ENCODE peak calls at places on chromosomes 11 and 22, in nine cellular contexts. H is transverse colon, I is tibial nerve, P is thoracic aorta, C is lower lobe of right lung, S is psoas muscle, L is pancreas, M is PC-9, G is AG04450. D is an unnamed sample.

GRCh38 chr11:47257518-47258316 is at the start of gene NR1H3:
- DNase-seq in I (peak), G (no peak), L (peak), H (peak), S (peak), M (peak), P (no peak), C (peak), D (peak)

GRCh38 chr11:118290923-118291322 is 13.6 kb upstream of the CD3E start:
- DNase-seq in P (no peak), L (no peak), G (no peak), H (peak), I (no peak), M (peak), C (no peak), S (no peak), D (no peak)

GRCh38 chr22:24284747-24285203 is 14.1 kb downstream of the SPECC1L start:
- DNase-seq in P (no peak), I (no peak), L (no peak), M (peak), G (no peak), H (no peak), C (no peak), S (no peak), D (no peak)

GRCh38 chr11:11512502-11512901 is 109.3 kb downstream of the GALNT18 start:
- DNase-seq in G (no peak), L (no peak), P (no peak), I (no peak), H (no peak), M (no peak), C (no peak), S (no peak), D (no peak)

GRCh38 chr11:122784325-122785155 is 53.8 kb upstream of the CRTAM start:
- DNase-seq in S (peak), M (peak), I (peak), P (peak), L (no peak), G (peak), C (no peak), H (no peak), D (no peak)

GRCh38 chr11:22197139-22197893 is 4.4 kb downstream of the ANO5 start:
- DNase-seq in P (no peak), S (no peak), C (no peak), H (no peak), M (no peak), I (no peak), G (no peak), L (no peak), D (no peak)

GRCh38 chr11:19676508-19677379 is 35.9 kb upstream of the NAV2 start:
- DNase-seq in M (no peak), H (no peak), S (peak), L (no peak), G (no peak), C (no peak), I (no peak), P (no peak), D (no peak)

GRCh38 chr22:36765943-36766450 is 9.9 kb downstream of the IFT27 start:
- DNase-seq in S (no peak), M (no peak), I (no peak), P (no peak), G (peak), C (no peak), H (no peak), L (no peak), D (peak)

GRCh38 chr11:133082453-133082781 is 449.9 kb downstream of the OPCML start:
- DNase-seq in C (peak), P (peak), M (no peak), S (peak), I (no peak), L (no peak), G (no peak), H (peak), D (no peak)

GRCh38 chr11:83613767-83614121 is 327.6 kb upstream of the CCDC90B start:
- DNase-seq in H (no peak), L (no peak), P (no peak), G (no peak), C (no peak), S (no peak), I (no peak), M (peak), D (no peak)

GRCh38 chr22:30572840-30573593 is 1.4 kb downstream of the GAL3ST1 start:
- DNase-seq in P (no peak), C (no peak), G (no peak), H (peak), L (no peak), I (no peak), M (no peak), S (no peak), D (no peak)

GRCh38 chr11:26896716-26897115 is 97.2 kb upstream of the FIBIN start:
- DNase-seq in H (no peak), P (no peak), I (no peak), S (no peak), G (no peak), L (no peak), M (no peak), C (no peak), D (no peak)

GRCh38 chr11:67279589-67280340 is 9.3 kb upstream of the ANKRD13D start:
- DNase-seq in I (no peak), H (no peak), P (no peak), S (peak), G (no peak), C (peak), L (peak), M (no peak), D (no peak)

GRCh38 chr11:73622920-73623593 is 23.3 kb upstream of the PLEKHB1 start:
- DNase-seq in C (no peak), L (no peak), M (no peak), P (no peak), H (no peak), S (no peak), I (no peak), G (no peak), D (no peak)

GRCh38 chr11:73292481-73292880 is 15.6 kb upstream of the ARHGEF17 start:
- DNase-seq in H (no peak), L (no peak), C (no peak), M (no peak), P (no peak), G (no peak), S (no peak), I (no peak), D (no peak)

GRCh38 chr11:65555693-65556231 is 2.4 kb downstream of the LTBP3 start:
- DNase-seq in P (peak), G (peak), I (no peak), S (peak), H (no peak), L (no peak), M (peak), C (no peak), D (peak)

GRCh38 chr11:77154381-77155081 is 26.5 kb downstream of the MYO7A start:
- DNase-seq in G (no peak), H (no peak), C (no peak), I (no peak), L (no peak), P (no peak), S (peak), M (no peak), D (no peak)

GRCh38 chr11:57778318-57779037 is 16.9 kb downstream of the CTNND1 start:
- DNase-seq in L (peak), M (peak), H (peak), I (peak), P (peak), C (peak), G (peak), S (peak), D (peak)

GRCh38 chr11:68889948-68890446 is 13.6 kb downstream of the MRPL21 start:
- DNase-seq in P (no peak), C (no peak), H (peak), S (peak), I (peak), L (no peak), M (no peak), G (peak), D (peak)

GRCh38 chr22:31917227-31917921 is 27.0 kb upstream of the YWHAH start:
- DNase-seq in I (no peak), M (no peak), G (no peak), P (no peak), S (no peak), L (no peak), H (peak), C (peak), D (no peak)

GRCh38 chr22:37229012-37229804 is 14.9 kb downstream of the RAC2 start:
- DNase-seq in S (no peak), H (no peak), G (peak), L (no peak), I (no peak), M (peak), P (no peak), C (no peak), D (no peak)

GRCh38 chr11:121236115-121237001 is 56.2 kb upstream of the SC5D start:
- DNase-seq in P (no peak), I (no peak), C (no peak), L (no peak), S (no peak), M (no peak), G (no peak), H (no peak), D (no peak)

GRCh38 chr11:70548976-70549375 is 150.6 kb downstream of the CTTN start:
- DNase-seq in H (no peak), G (no peak), S (no peak), C (no peak), P (no peak), M (peak), L (no peak), I (no peak), D (no peak)

GRCh38 chr11:64760759-64761417 is 1.1 kb upstream of the PYGM start:
- DNase-seq in P (no peak), I (no peak), S (peak), H (no peak), M (no peak), C (no peak), L (peak), G (no peak), D (no peak)

GRCh38 chr11:6695377-6695776 is 12.2 kb upstream of the MRPL17 start:
- DNase-seq in G (no peak), M (no peak), L (no peak), P (no peak), I (no peak), H (no peak), C (no peak), S (no peak), D (no peak)

GRCh38 chr11:102494216-102494615 is 36.3 kb downstream of the MMP7 start:
- DNase-seq in I (no peak), L (no peak), H (peak), G (no peak), S (no peak), M (peak), C (no peak), P (no peak), D (no peak)

GRCh38 chr11:9765320-9766101 is 101.6 kb downstream of the SWAP70 start:
- DNase-seq in P (no peak), S (peak), C (no peak), I (peak), M (no peak), G (peak), L (no peak), H (no peak), D (no peak)

GRCh38 chr22:17607891-17608521 is 20.5 kb downstream of the ATP6V1E1 start:
- DNase-seq in L (no peak), G (no peak), P (no peak), I (no peak), C (no peak), S (no peak), M (no peak), H (no peak), D (no peak)

GRCh38 chr11:41118521-41118920 is 340.9 kb downstream of the LRRC4C start:
- DNase-seq in H (no peak), M (no peak), L (no peak), C (no peak), I (no peak), P (no peak), S (no peak), G (no peak), D (no peak)

GRCh38 chr22:32590556-32590955 is 115.9 kb downstream of the FBXO7 start:
- DNase-seq in I (no peak), L (no peak), H (no peak), G (no peak), S (no peak), M (peak), P (no peak), C (no peak), D (no peak)

GRCh38 chr11:47705722-47706121 is 9.4 kb downstream of the AGBL2 start:
- DNase-seq in M (no peak), C (no peak), P (no peak), S (no peak), H (no peak), I (no peak), G (no peak), L (no peak), D (no peak)

GRCh38 chr22:37746366-37747089 is 49.7 kb downstream of the TRIOBP start:
- DNase-seq in G (no peak), C (peak), I (no peak), M (no peak), P (no peak), S (no peak), H (no peak), L (peak), D (no peak)

GRCh38 chr11:13269775-13270174 is 7.8 kb upstream of the BMAL1 start:
- DNase-seq in C (no peak), M (no peak), H (no peak), I (no peak), S (no peak), L (no peak), G (no peak), P (no peak), D (no peak)

GRCh38 chr11:31818874-31819331 is 7.8 kb upstream of the PAX6 start:
- DNase-seq in C (no peak), M (no peak), S (no peak), H (no peak), I (no peak), P (no peak), G (no peak), L (peak), D (no peak)

GRCh38 chr11:115653926-115654325 is 149.7 kb upstream of the CADM1 start:
- DNase-seq in M (no peak), H (peak), C (no peak), P (no peak), S (no peak), G (no peak), L (no peak), I (no peak), D (no peak)

GRCh38 chr11:32809313-32809712 is 14.9 kb upstream of the CCDC73 start:
- DNase-seq in S (peak), P (no peak), G (peak), C (peak), M (peak), I (peak), L (peak), H (peak), D (no peak)

DNA sequence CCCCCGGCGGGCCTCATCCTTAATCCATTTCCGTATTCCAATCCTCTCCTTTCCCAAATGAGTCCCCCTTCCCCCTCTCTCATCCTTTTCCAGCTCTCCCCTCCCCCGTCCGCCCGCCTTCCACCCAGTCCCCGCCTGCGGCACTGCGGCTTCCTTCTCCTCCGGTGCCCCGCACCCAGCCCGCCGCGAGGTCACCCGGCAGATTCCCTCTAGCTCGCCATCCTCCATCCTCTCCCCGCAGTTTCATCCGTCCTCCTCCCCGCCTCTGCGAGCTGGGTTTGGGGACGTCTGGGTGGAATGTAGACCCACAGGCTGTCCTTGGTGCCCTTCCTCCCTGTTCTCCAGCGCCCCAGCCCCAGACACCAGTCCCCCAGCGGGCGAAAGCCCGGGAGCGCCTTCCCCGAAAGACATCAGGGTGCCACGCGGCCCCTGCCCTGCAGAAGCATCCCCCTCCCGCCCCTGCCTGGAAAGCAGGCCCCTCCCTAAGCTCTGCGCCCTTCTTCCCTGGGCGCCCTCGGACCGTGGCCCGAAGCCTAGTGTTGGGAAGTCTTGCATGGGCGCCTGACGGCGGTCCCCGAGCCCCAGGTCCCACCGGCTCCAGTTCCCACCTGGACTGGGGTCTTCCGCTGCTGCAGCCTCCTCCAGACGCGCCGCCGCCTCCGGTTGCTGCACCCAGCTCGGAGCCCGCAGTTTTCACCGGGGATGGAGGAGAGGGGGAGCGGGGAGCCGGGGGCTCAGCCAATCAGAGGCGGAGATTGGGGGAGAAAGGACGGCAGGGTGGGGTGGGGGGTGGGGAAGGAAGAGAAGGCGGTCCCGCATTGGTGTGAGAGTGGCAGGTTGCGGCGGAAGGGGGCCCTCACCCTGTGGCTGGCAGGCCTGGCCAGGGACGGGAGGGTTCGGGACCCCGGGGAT is at the start of gene THY1:
- DNase-seq in H (no peak), S (no peak), C (no peak), L (no peak), M (no peak), G (no peak), P (no peak), I (no peak), D (no peak)
- H3K27ac ChIP-seq in H (peak), S (no peak), C (no peak), L (no peak), M (no peak), G (peak), P (no peak), I (no peak), D (no peak)

GRCh38 chr11:2653930-2654739 is 45.7 kb downstream of the KCNQ1OT1 start:
- DNase-seq in I (no peak), P (no peak), S (no peak), C (no peak), G (no peak), L (peak), H (no peak), M (no peak), D (peak)

GRCh38 chr11:2655320-2655719 is 44.5 kb downstream of the KCNQ1OT1 start:
- DNase-seq in H (no peak), M (no peak), S (no peak), G (no peak), I (no peak), C (no peak), P (no peak), L (no peak), D (peak)

GRCh38 chr11:2657697-2658284 is 42.0 kb downstream of the KCNQ1OT1 start:
- DNase-seq in S (no peak), M (no peak), P (no peak), C (no peak), H (no peak), L (no peak), G (no peak), I (no peak), D (no peak)

GRCh38 chr11:2656859-2657258 is 42.9 kb downstream of the KCNQ1OT1 start:
- DNase-seq in I (no peak), S (no peak), G (no peak), M (no peak), C (no peak), P (no peak), H (no peak), L (no peak), D (no peak)

GRCh38 chr11:2655834-2656622 is 43.8 kb downstream of the KCNQ1OT1 start:
- DNase-seq in S (no peak), I (no peak), C (no peak), H (no peak), L (peak), M (no peak), G (no peak), P (no peak), D (no peak)
- H3K4me3 ChIP-seq in S (no peak), I (no peak), C (no peak), H (no peak), L (no peak), M (no peak), G (no peak), P (no peak), D (no peak)

GRCh38 chr11:92399702-92400101 is 175.1 kb downstream of the FAT3 start:
- DNase-seq in H (no peak), S (no peak), P (no peak), G (no peak), L (no peak), I (no peak), C (no peak), M (no peak), D (no peak)
- TF ChIP-seq CTCF in H (no peak), S (no peak), P (no peak), G (peak), L (no peak), I (no peak), C (no peak), M (no peak), D (no peak)

DNA sequence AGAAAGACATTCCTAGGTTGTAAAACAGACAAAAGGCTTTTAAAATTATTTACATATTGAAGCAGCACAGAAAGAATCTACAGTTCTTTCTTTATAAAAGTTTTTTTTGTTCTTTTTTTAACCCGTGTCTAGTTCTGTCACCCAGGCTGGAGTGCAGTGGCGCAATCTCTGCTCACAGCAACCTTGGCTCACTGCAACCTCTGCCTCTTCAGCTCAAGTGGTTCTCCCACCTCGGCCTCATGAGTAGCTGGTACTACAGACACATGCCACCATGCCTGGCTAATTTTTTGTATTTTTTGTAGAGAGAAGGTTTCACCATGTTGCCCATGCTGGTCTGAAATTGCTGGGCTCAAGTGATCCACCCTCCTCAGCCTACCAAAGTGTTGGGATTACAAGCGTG is 3.8 kb upstream of the INCENP start:
- DNase-seq in S (no peak), G (no peak), I (no peak), C (peak), L (no peak), H (no peak), M (no peak), P (no peak), D (no peak)
- H3K27ac ChIP-seq in S (no peak), G (no peak), I (no peak), C (peak), L (no peak), H (no peak), M (no peak), P (no peak), D (no peak)

GRCh38 chr22:19229600-19229999 is 51.1 kb upstream of the SLC25A1 start:
- DNase-seq in P (no peak), I (no peak), S (no peak), C (no peak), M (no peak), H (no peak), G (no peak), L (no peak), D (no peak)
- H3K4me3 ChIP-seq in P (no peak), I (no peak), S (no peak), C (no peak), M (no peak), H (no peak), G (no peak), L (no peak), D (no peak)

D was measured in coronary artery.